ENCODE peak calls at places on chromosomes 12 and 14, in eight cellular contexts. One of them, this sample, is unnamed.

GRCh38 chr12:94994312-94994711 is 9.2 kb downstream of the NDUFA12 start:
- DNase-seq in mesendoderm: no peak
- DNase-seq in GM23338: no peak
- DNase-seq in caudate nucleus: peak; percentile 0
- DNase-seq in adrenal gland: no peak
- DNase-seq in heart left ventricle: no peak
- DNase-seq in pancreas: no peak
- DNase-seq in psoas muscle: no peak
- DNase-seq in this sample: no peak

GRCh38 chr14:57087841-57088240 is 180.9 kb downstream of the EXOC5 start:
- DNase-seq in mesendoderm: no peak
- DNase-seq in GM23338: no peak
- DNase-seq in caudate nucleus: no peak
- DNase-seq in adrenal gland: no peak
- DNase-seq in heart left ventricle: no peak
- DNase-seq in pancreas: no peak
- DNase-seq in psoas muscle: no peak
- DNase-seq in this sample: no peak

GRCh38 chr12:114241973-114242434 is 163.9 kb downstream of the TBX5 start:
- DNase-seq in mesendoderm: peak; percentile 65
- DNase-seq in GM23338: peak; percentile 37
- DNase-seq in caudate nucleus: no peak
- DNase-seq in adrenal gland: no peak
- DNase-seq in heart left ventricle: no peak
- DNase-seq in pancreas: no peak
- DNase-seq in psoas muscle: no peak
- DNase-seq in this sample: no peak

GRCh38 chr12:56293785-56294184 is 6.3 kb downstream of the CS start:
- DNase-seq in mesendoderm: no peak
- DNase-seq in GM23338: no peak
- DNase-seq in caudate nucleus: no peak
- DNase-seq in adrenal gland: no peak
- DNase-seq in heart left ventricle: no peak
- DNase-seq in pancreas: no peak
- DNase-seq in psoas muscle: no peak
- DNase-seq in this sample: no peak

GRCh38 chr12:108305520-108305919 is 33.6 kb downstream of the CMKLR1 start:
- DNase-seq in mesendoderm: no peak
- DNase-seq in GM23338: no peak
- DNase-seq in caudate nucleus: peak; percentile 8
- DNase-seq in adrenal gland: peak; percentile 89
- DNase-seq in heart left ventricle: peak; percentile 90
- DNase-seq in pancreas: peak; percentile 56
- DNase-seq in psoas muscle: peak; percentile 93
- DNase-seq in this sample: peak; percentile 96

GRCh38 chr14:55752580-55753365 is 172.8 kb downstream of the KTN1 start:
- DNase-seq in mesendoderm: peak; percentile 30
- DNase-seq in GM23338: peak; percentile 75
- DNase-seq in caudate nucleus: no peak
- DNase-seq in adrenal gland: no peak
- DNase-seq in heart left ventricle: no peak
- DNase-seq in pancreas: peak; percentile 35
- DNase-seq in psoas muscle: no peak
- DNase-seq in this sample: no peak

GRCh38 chr12:512933-513332 is 53.2 kb downstream of the B4GALNT3 start:
- DNase-seq in mesendoderm: no peak
- DNase-seq in GM23338: no peak
- DNase-seq in caudate nucleus: no peak
- DNase-seq in adrenal gland: no peak
- DNase-seq in heart left ventricle: no peak
- DNase-seq in pancreas: no peak
- DNase-seq in psoas muscle: no peak
- DNase-seq in this sample: no peak

GRCh38 chr12:1661553-1662335 is 29.1 kb upstream of the ADIPOR2 start:
- DNase-seq in mesendoderm: peak; percentile 72
- DNase-seq in GM23338: peak; percentile 68
- DNase-seq in caudate nucleus: peak; percentile 96
- DNase-seq in adrenal gland: peak; percentile 97
- DNase-seq in heart left ventricle: peak; percentile 90
- DNase-seq in pancreas: peak; percentile 97
- DNase-seq in psoas muscle: peak; percentile 96
- DNase-seq in this sample: peak; percentile 94

GRCh38 chr14:105067140-105067968 is 2.1 kb upstream of the GPR132 start:
- DNase-seq in mesendoderm: no peak
- DNase-seq in GM23338: no peak
- DNase-seq in caudate nucleus: no peak
- DNase-seq in adrenal gland: no peak
- DNase-seq in heart left ventricle: no peak
- DNase-seq in pancreas: no peak
- DNase-seq in psoas muscle: peak; percentile 40
- DNase-seq in this sample: no peak

GRCh38 chr14:53882684-53883083 is 73.9 kb downstream of the BMP4 start:
- DNase-seq in mesendoderm: no peak
- DNase-seq in GM23338: no peak
- DNase-seq in caudate nucleus: no peak
- DNase-seq in adrenal gland: no peak
- DNase-seq in heart left ventricle: no peak
- DNase-seq in pancreas: no peak
- DNase-seq in psoas muscle: no peak
- DNase-seq in this sample: no peak

GRCh38 chr12:6965714-6966113 is 4.8 kb downstream of the PHB2 start:
- DNase-seq in mesendoderm: no peak
- DNase-seq in GM23338: no peak
- DNase-seq in caudate nucleus: no peak
- DNase-seq in adrenal gland: no peak
- DNase-seq in heart left ventricle: no peak
- DNase-seq in pancreas: peak; percentile 14
- DNase-seq in psoas muscle: no peak
- DNase-seq in this sample: no peak

GRCh38 chr14:93984070-93984469 is 7.7 kb upstream of the ASB2 start:
- DNase-seq in mesendoderm: peak; percentile 77
- DNase-seq in GM23338: peak; percentile 25
- DNase-seq in caudate nucleus: no peak
- DNase-seq in adrenal gland: no peak
- DNase-seq in heart left ventricle: no peak
- DNase-seq in pancreas: no peak
- DNase-seq in psoas muscle: peak; percentile 83
- DNase-seq in this sample: no peak

GRCh38 chr12:7345232-7345631 is 41.4 kb downstream of the ACSM4 start:
- DNase-seq in mesendoderm: peak; percentile 10
- DNase-seq in GM23338: no peak
- DNase-seq in caudate nucleus: no peak
- DNase-seq in adrenal gland: no peak
- DNase-seq in heart left ventricle: no peak
- DNase-seq in pancreas: no peak
- DNase-seq in psoas muscle: no peak
- DNase-seq in this sample: no peak

GRCh38 chr14:103189481-103190470 is 66.5 kb downstream of the TNFAIP2 start:
- DNase-seq in mesendoderm: no peak
- DNase-seq in GM23338: peak; percentile 36
- DNase-seq in caudate nucleus: no peak
- DNase-seq in adrenal gland: no peak
- DNase-seq in heart left ventricle: no peak
- DNase-seq in pancreas: no peak
- DNase-seq in psoas muscle: no peak
- DNase-seq in this sample: no peak

GRCh38 chr12:4909397-4909733 is 340 bp upstream of the KCNA1 start:
- DNase-seq in mesendoderm: peak; percentile 11
- DNase-seq in GM23338: peak; percentile 54
- DNase-seq in caudate nucleus: no peak
- DNase-seq in adrenal gland: no peak
- DNase-seq in heart left ventricle: no peak
- DNase-seq in pancreas: no peak
- DNase-seq in psoas muscle: no peak
- DNase-seq in this sample: no peak

GRCh38 chr12:111175404-111175803 is 193.5 kb downstream of the PHETA1 start:
- DNase-seq in mesendoderm: no peak
- DNase-seq in GM23338: no peak
- DNase-seq in caudate nucleus: no peak
- DNase-seq in adrenal gland: no peak
- DNase-seq in heart left ventricle: no peak
- DNase-seq in pancreas: no peak
- DNase-seq in psoas muscle: no peak
- DNase-seq in this sample: no peak

GRCh38 chr12:98227162-98227561 is 288.2 kb upstream of the TMPO start:
- DNase-seq in mesendoderm: peak; percentile 41
- DNase-seq in GM23338: peak; percentile 58
- DNase-seq in caudate nucleus: no peak
- DNase-seq in adrenal gland: no peak
- DNase-seq in heart left ventricle: no peak
- DNase-seq in pancreas: no peak
- DNase-seq in psoas muscle: no peak
- DNase-seq in this sample: no peak

GRCh38 chr12:71392521-71393145 is 47.0 kb upstream of the LGR5 start:
- DNase-seq in mesendoderm: peak; percentile 91
- DNase-seq in GM23338: peak; percentile 88
- DNase-seq in caudate nucleus: no peak
- DNase-seq in adrenal gland: no peak
- DNase-seq in heart left ventricle: no peak
- DNase-seq in pancreas: no peak
- DNase-seq in psoas muscle: no peak
- DNase-seq in this sample: no peak

GRCh38 chr12:1099158-1099557 is 108.1 kb downstream of the ERC1 start:
- DNase-seq in mesendoderm: no peak
- DNase-seq in GM23338: no peak
- DNase-seq in caudate nucleus: no peak
- DNase-seq in adrenal gland: no peak
- DNase-seq in heart left ventricle: no peak
- DNase-seq in pancreas: no peak
- DNase-seq in psoas muscle: no peak
- DNase-seq in this sample: no peak

GRCh38 chr14:75247286-75247922 is 31.2 kb upstream of the FOS start:
- DNase-seq in mesendoderm: no peak
- DNase-seq in GM23338: no peak
- DNase-seq in caudate nucleus: no peak
- DNase-seq in adrenal gland: no peak
- DNase-seq in heart left ventricle: no peak
- DNase-seq in pancreas: no peak
- DNase-seq in psoas muscle: no peak
- DNase-seq in this sample: no peak

GRCh38 chr12:34287437-34287836 is 265.1 kb downstream of the ALG10 start:
- DNase-seq in mesendoderm: no peak
- DNase-seq in GM23338: no peak
- DNase-seq in caudate nucleus: no peak
- DNase-seq in adrenal gland: peak; percentile 7
- DNase-seq in heart left ventricle: peak; percentile 2
- DNase-seq in pancreas: no peak
- DNase-seq in psoas muscle: peak; percentile 46
- DNase-seq in this sample: no peak

GRCh38 chr14:90397401-90398314 is 829 bp downstream of the CALM1 start:
- DNase-seq in mesendoderm: peak; percentile 57
- DNase-seq in GM23338: peak; percentile 56
- DNase-seq in caudate nucleus: peak; percentile 39
- DNase-seq in adrenal gland: peak; percentile 68
- DNase-seq in heart left ventricle: peak; percentile 86
- DNase-seq in pancreas: peak; percentile 73
- DNase-seq in psoas muscle: peak; percentile 79
- DNase-seq in this sample: peak; percentile 83

DNA sequence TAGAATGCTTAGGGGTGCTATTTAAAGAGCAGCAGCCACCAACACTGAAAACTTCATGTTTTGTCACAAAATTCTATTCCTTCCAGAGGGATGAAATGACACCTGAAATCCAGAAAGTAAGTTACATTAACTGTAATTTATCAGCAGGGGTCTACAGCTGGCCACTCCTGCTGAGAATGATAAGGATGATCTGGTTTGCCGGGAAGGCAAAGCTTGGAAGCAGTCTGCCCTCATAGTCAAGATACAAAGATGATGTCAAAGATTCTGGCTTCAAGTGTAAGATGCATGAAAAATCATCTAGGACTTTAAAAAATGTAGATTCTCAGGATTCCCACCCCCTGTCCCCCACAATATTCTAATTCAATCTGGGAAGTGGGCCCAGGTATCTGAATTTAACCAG is 58.4 kb downstream of the DCAF5 start:
- DNase-seq in mesendoderm: peak; percentile 61
- DNase-seq in GM23338: no peak
- DNase-seq in caudate nucleus: no peak
- DNase-seq in adrenal gland: no peak
- DNase-seq in heart left ventricle: no peak
- DNase-seq in pancreas: no peak
- DNase-seq in psoas muscle: no peak
- DNase-seq in this sample: no peak
- H3K27ac ChIP-seq in mesendoderm: peak overlapping the region; percentile 67
- H3K27ac ChIP-seq in GM23338: no peak overlapping the region
- H3K27ac ChIP-seq in caudate nucleus: peak overlapping the region; percentile 11
- H3K27ac ChIP-seq in adrenal gland: no peak overlapping the region
- H3K27ac ChIP-seq in heart left ventricle: no peak overlapping the region
- H3K27ac ChIP-seq in pancreas: no peak overlapping the region
- H3K27ac ChIP-seq in psoas muscle: no peak overlapping the region
- H3K27ac ChIP-seq in this sample: peak overlapping the region; percentile 69

GRCh38 chr12:42236017-42236416 is 2.0 kb downstream of the YAF2 start:
- DNase-seq in mesendoderm: no peak
- DNase-seq in GM23338: no peak
- DNase-seq in caudate nucleus: no peak
- DNase-seq in adrenal gland: no peak
- DNase-seq in heart left ventricle: no peak
- DNase-seq in pancreas: no peak
- DNase-seq in psoas muscle: no peak
- DNase-seq in this sample: no peak
- H3K27ac ChIP-seq in mesendoderm: no peak overlapping the region
- H3K27ac ChIP-seq in GM23338: no peak overlapping the region
- H3K27ac ChIP-seq in caudate nucleus: peak overlapping the region; percentile 24
- H3K27ac ChIP-seq in adrenal gland: peak overlapping the region; percentile 25
- H3K27ac ChIP-seq in heart left ventricle: peak overlapping the region; percentile 96
- H3K27ac ChIP-seq in pancreas: no peak overlapping the region
- H3K27ac ChIP-seq in psoas muscle: peak overlapping the region; percentile 96
- H3K27ac ChIP-seq in this sample: peak overlapping the region; percentile 43

GRCh38 chr12:12804432-12804886 is 8.7 kb upstream of the DDX47 start:
- DNase-seq in mesendoderm: no peak
- DNase-seq in GM23338: no peak
- DNase-seq in caudate nucleus: no peak
- DNase-seq in adrenal gland: no peak
- DNase-seq in heart left ventricle: no peak
- DNase-seq in pancreas: no peak
- DNase-seq in psoas muscle: no peak
- DNase-seq in this sample: no peak
- H3K27ac ChIP-seq in mesendoderm: no peak overlapping the region
- H3K27ac ChIP-seq in GM23338: no peak overlapping the region
- H3K27ac ChIP-seq in caudate nucleus: no peak overlapping the region
- H3K27ac ChIP-seq in adrenal gland: no peak overlapping the region
- H3K27ac ChIP-seq in heart left ventricle: peak overlapping the region; percentile 25
- H3K27ac ChIP-seq in pancreas: peak overlapping the region; percentile 51
- H3K27ac ChIP-seq in psoas muscle: no peak overlapping the region
- H3K27ac ChIP-seq in this sample: no peak overlapping the region

DNA sequence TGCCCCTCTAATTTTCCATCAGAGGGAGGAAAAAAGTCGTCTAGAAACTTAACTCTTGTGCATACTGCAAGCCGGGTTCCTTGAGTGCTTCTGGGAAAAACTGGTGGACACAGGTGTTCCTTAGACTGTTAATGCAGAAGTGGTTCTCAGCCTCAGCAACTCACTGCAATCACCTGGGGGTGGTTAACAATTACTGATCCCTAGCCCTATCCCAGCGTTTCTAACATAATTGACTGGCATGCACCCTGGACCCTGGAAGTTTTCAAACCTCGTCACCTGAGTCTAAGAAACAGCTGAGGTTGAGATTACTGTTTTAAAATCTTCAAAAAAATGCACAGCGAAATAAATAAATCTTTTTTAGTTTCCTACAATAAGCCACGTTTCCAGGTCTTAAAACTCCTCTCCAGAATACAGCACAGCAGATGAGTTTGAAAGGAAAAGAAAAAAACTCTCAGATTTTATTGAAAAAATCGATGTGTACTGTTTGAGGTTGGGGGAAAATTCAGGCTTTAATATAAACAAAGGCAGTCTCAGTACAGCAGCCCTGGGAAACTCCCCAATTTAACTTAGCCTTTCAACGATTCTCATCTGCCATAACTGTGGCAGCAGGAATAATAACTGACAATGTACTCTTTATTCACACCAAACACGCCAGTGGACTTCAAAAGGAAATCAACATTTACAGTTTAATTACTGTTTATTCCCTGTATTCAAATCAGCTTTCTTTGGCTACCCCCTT is 45.4 kb downstream of the PHLDA1 start:
- DNase-seq in mesendoderm: no peak
- DNase-seq in GM23338: no peak
- DNase-seq in caudate nucleus: no peak
- DNase-seq in adrenal gland: no peak
- DNase-seq in heart left ventricle: no peak
- DNase-seq in pancreas: no peak
- DNase-seq in psoas muscle: no peak
- DNase-seq in this sample: no peak
- H3K27ac ChIP-seq in mesendoderm: no peak overlapping the region
- H3K27ac ChIP-seq in GM23338: no peak overlapping the region
- H3K27ac ChIP-seq in caudate nucleus: no peak overlapping the region
- H3K27ac ChIP-seq in adrenal gland: no peak overlapping the region
- H3K27ac ChIP-seq in heart left ventricle: no peak overlapping the region
- H3K27ac ChIP-seq in pancreas: peak overlapping the region; percentile 77
- H3K27ac ChIP-seq in psoas muscle: no peak overlapping the region
- H3K27ac ChIP-seq in this sample: no peak overlapping the region